ENCODE peak calls at places on chromosomes 2 and 18, in six cellular contexts. Z is suprapubic skin, O is HCT116, N is HL-60, T is GM23338, G is HepG2. M is an unnamed sample.
A peak's percentile ranks its signal among the peaks of the same experiment; 100 is the strongest.

GRCh38 chr2:46382331-46383112 is 85.3 kb downstream of the EPAS1 start:
- DNase-seq in Z (no peak), O (no peak), N (no peak), T (no peak), G (no peak), M (no peak)

GRCh38 chr2:9250498-9251153 is 44.0 kb downstream of the ASAP2 start:
- DNase-seq in Z (no peak), O (no peak), N (no peak), T (no peak), G (no peak), M (no peak)

GRCh38 chr2:201059961-201060525 is 11.4 kb downstream of the HYCC2 start:
- DNase-seq in Z (no peak), O (no peak), N (no peak), T (no peak), G (no peak), M (no peak)

GRCh38 chr18:79621501-79621900 is 58.1 kb upstream of the CTDP1 start:
- DNase-seq in Z (no peak), O (no peak), N (no peak), T (no peak), G (no peak), M (no peak)

GRCh38 chr2:102111823-102112222 is 30.7 kb upstream of the IL1R1 start:
- DNase-seq in Z (no peak), O (no peak), N (no peak), T (peak; percentile 46), G (peak; percentile 71), M (no peak)

GRCh38 chr18:10783941-10784340 is 258.1 kb downstream of the NAPG start:
- DNase-seq in Z (no peak), O (no peak), N (no peak), T (no peak), G (no peak), M (no peak)

GRCh38 chr2:28355521-28356094 is 37.0 kb upstream of the FOSL2 start:
- DNase-seq in Z (no peak), O (no peak), N (no peak), T (no peak), G (peak; percentile 41), M (no peak)

GRCh38 chr2:26123426-26123825 is 49.5 kb upstream of the GAREM2 start:
- DNase-seq in Z (no peak), O (no peak), N (no peak), T (no peak), G (no peak), M (no peak)

GRCh38 chr18:49846263-49846662 is 32.9 kb upstream of the ACAA2 start:
- DNase-seq in Z (no peak), O (no peak), N (no peak), T (no peak), G (no peak), M (no peak)

GRCh38 chr18:2050016-2050415 is 521.3 kb downstream of the METTL4 start:
- DNase-seq in Z (no peak), O (no peak), N (peak; percentile 68), T (no peak), G (no peak), M (no peak)

GRCh38 chr2:37689751-37690150 is 18.3 kb upstream of the CDC42EP3 start:
- DNase-seq in Z (no peak), O (no peak), N (no peak), T (no peak), G (no peak), M (no peak)

GRCh38 chr2:29293830-29294438 is 178.7 kb downstream of the CLIP4 start:
- DNase-seq in Z (no peak), O (peak; percentile 16), N (peak; percentile 6), T (peak; percentile 91), G (peak; percentile 19), M (no peak)

GRCh38 chr2:187698374-187699110 is 144.3 kb upstream of the TFPI start:
- DNase-seq in Z (no peak), O (no peak), N (no peak), T (no peak), G (no peak), M (no peak)

GRCh38 chr2:235480614-235481013 is 13.2 kb upstream of the AGAP1 start:
- DNase-seq in Z (no peak), O (no peak), N (no peak), T (no peak), G (no peak), M (no peak)

DNA sequence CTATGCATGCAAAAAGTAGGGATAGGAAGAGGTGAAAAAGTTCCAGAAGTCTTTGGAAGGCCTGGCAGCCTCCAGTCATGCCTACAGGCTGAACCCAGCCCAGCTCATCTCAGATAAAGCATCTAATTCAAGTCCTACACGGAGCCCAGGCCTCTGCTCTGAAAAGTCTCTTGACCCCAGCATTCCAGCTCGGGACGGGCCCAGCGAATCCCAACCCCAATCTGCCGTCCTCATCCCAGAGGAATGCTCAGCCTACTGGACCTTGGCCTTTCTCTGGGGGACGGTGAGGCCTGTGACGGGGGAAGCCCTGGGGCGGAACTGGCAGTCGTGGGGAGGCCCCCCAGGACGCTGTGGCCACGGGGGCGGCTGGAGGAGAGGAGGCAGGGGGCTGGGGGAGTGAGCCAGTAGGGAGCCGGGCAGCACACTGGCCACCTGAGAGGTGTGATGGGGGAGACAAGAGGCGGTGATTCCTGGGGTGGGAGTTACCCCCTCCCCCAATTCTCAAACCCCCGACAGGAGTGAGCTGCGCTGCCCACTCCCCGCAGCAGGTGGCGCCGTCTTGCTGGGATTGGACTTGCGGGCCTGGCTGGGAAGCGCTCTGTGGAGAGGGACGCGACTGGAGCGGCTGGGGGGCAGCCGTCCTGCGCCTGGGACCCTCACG is 182.4 kb upstream of the HAAO start:
- DNase-seq in Z (peak; percentile 86), O (peak; percentile 6), N (peak; percentile 71), T (peak; percentile 86), G (peak; percentile 97), M (peak; percentile 10)
- TF ChIP-seq POLR2AphosphoS5 in Z (no peak), O (no peak), N (no peak), T (no peak), G (no peak), M (no peak)

GRCh38 chr2:238473014-238473413 is 46.3 kb downstream of the ASB1 start:
- DNase-seq in Z (no peak), O (no peak), N (no peak), T (no peak), G (no peak), M (no peak)
- TF ChIP-seq POLR2AphosphoS5 in Z (no peak), O (no peak), N (no peak), T (no peak), G (no peak), M (no peak)

DNA sequence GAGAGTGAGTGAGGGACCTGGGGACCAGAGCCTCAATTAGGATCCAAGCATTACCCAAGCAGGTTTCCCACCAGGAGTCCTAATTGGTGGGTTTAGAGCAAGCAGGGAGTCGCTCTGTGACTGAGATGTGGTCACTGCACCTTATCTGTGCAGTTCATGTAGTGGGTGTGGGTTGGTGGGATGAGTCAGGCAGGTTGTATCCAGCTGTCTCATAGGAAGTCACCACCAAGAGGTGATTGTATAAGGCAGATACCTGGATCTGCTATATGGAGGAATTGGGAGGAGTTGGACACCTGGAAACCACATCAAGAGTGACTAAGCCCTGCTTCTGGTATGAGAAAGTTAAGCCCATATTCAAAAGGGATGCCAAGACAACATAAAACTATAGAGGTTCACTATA is 106.8 kb downstream of the ARHGAP28 start:
- DNase-seq in Z (no peak), O (no peak), N (no peak), T (no peak), G (no peak), M (no peak)
- TF ChIP-seq POLR2AphosphoS5 in Z (no peak), O (no peak), N (no peak), T (no peak), G (no peak), M (no peak)

DNA sequence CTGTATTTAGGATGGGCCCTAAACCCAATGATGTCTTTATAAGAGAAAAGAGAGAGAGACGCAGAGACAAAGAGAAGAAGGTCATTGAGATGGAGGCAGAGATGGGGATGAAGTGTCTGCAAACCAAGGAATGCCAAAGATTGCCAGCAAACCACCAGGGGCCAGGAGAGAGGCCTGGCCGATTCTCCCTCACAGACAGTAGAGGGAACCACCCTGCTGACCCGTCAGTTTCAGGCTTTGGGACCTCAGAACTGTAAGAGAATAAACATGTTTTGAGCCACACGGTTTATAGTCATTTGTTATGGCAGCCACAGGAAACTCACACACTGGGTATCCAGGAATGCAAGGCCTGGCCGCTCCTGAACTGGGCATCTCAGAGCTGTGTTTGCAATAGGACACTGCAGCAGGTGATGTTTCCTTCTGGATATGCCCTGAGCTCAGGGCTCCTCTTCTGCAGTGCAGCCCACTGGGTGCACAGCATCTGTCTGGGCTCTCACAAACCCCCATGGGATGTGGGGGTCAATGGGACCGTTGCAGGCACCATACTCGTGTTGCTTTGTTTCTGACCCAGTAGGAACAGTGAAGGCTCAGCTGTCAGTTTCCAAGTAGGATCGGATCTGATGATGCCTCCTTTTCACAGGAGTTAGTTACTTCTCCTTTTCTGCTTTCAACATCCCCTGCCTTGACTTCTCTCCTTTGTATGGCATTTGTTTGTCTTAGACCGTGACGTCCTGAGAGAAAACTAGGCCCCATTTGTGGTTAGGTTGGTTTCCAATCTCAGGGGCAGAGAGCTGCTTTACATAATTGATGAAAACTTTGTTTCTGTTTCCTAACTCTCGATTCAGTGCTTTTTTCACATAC is 20.8 kb downstream of the PTPN18 start:
- DNase-seq in Z (no peak), O (no peak), N (no peak), T (peak; percentile 44), G (peak; percentile 26), M (no peak)
- TF ChIP-seq POLR2AphosphoS5 in Z (no peak), O (no peak), N (no peak), T (no peak), G (no peak), M (no peak)

GRCh38 chr2:112713585-112713925 is 7.3 kb upstream of the NT5DC4 start:
- DNase-seq in Z (no peak), O (no peak), N (no peak), T (no peak), G (no peak), M (no peak)
- TF ChIP-seq POLR2AphosphoS5 in Z (no peak), O (no peak), N (no peak), T (no peak), G (no peak), M (no peak)

DNA sequence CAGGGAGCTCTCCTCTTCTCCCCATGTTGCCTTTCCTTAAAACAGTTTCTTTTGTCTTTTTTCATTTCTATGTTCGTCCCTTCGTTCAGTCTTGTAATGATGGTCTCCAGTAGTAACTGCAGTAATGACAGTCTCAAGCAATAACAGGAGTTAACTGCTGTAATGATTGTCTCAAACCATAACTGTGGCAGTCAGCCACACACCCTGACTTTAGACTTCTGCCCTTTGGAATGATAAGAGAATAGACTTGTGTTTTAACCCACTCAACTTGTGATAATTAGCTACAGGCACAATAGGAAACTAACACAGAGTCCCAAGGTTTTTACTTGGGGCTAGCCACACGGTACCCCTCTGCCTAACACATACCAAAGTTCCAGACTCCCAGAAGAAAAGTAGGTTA is 12.1 kb downstream of the TMEM131 start:
- DNase-seq in Z (no peak), O (no peak), N (no peak), T (no peak), G (no peak), M (no peak)
- TF ChIP-seq POLR2AphosphoS5 in Z (no peak), O (no peak), N (no peak), T (no peak), G (no peak), M (no peak)

GRCh38 chr18:3458952-3459853 is 9.2 kb downstream of the TGIF1 start:
- DNase-seq in Z (no peak), O (no peak), N (no peak), T (no peak), G (no peak), M (no peak)
- TF ChIP-seq POLR2AphosphoS5 in Z (no peak), O (peak; percentile 60), N (no peak), T (no peak), G (no peak), M (peak; percentile 62)

GRCh38 chr18:48037481-48038271 is 107.2 kb upstream of the SMAD2 start:
- DNase-seq in Z (peak; percentile 67), O (peak; percentile 26), N (no peak), T (peak; percentile 64), G (no peak), M (no peak)
- TF ChIP-seq POLR2AphosphoS5 in Z (no peak), O (no peak), N (no peak), T (no peak), G (no peak), M (no peak)